ENCODE peak calls at places on chromosomes 3 and 15, in five cellular contexts. N is fibroblast of the aortic adventitia, I is astrocyte of the spinal cord, C is foreskin fibroblast, D is fibroblast of lung. L is an unnamed sample.
A peak's percentile ranks its signal among the peaks of the same experiment; 100 is the strongest.

GRCh38 chr3:166955549-166955948 is 424.5 kb downstream of the ZBBX start:
- DNase-seq in N (no peak), I (no peak), C (no peak), D (no peak), L (no peak)

GRCh38 chr3:52524258-52524751 is 9.4 kb downstream of the NT5DC2 start:
- DNase-seq in N (no peak), I (no peak), C (no peak), D (no peak), L (no peak)

GRCh38 chr3:123147754-123148535 is 53.8 kb upstream of the SEC22A start:
- DNase-seq in N (no peak), I (no peak), C (no peak), D (no peak), L (no peak)

GRCh38 chr3:83150896-83151295 is 1389.5 kb upstream of the GBE1 start:
- DNase-seq in N (no peak), I (no peak), C (no peak), D (no peak), L (no peak)

GRCh38 chr15:99719096-99719541 is 14.1 kb downstream of the LYSMD4 start:
- DNase-seq in N (peak; percentile 48), I (peak; percentile 90), C (peak; percentile 45), D (peak; percentile 84), L (peak; percentile 63)

GRCh38 chr3:108088697-108089096 is 2.1 kb downstream of the CD47 start:
- DNase-seq in N (peak; percentile 34), I (peak; percentile 22), C (no peak), D (peak; percentile 12), L (no peak)

GRCh38 chr3:178966299-178967183 is 105.1 kb downstream of the ZMAT3 start:
- DNase-seq in N (peak; percentile 51), I (peak; percentile 68), C (no peak), D (peak; percentile 67), L (peak; percentile 38)

GRCh38 chr15:45331977-45332376 is 46.4 kb downstream of the GATM start:
- DNase-seq in N (no peak), I (no peak), C (no peak), D (peak; percentile 5), L (no peak)

GRCh38 chr3:42822828-42823227 is 13.6 kb downstream of the ACKR2 start:
- DNase-seq in N (no peak), I (no peak), C (no peak), D (no peak), L (no peak)

GRCh38 chr3:179943097-179943880 is 93.4 kb downstream of the PEX5L start:
- DNase-seq in N (no peak), I (no peak), C (no peak), D (no peak), L (no peak)

GRCh38 chr3:161474691-161475090 is 21.9 kb upstream of the OTOL1 start:
- DNase-seq in N (no peak), I (no peak), C (no peak), D (no peak), L (no peak)

GRCh38 chr15:40008061-40008460 is 30.9 kb downstream of the SRP14 start:
- DNase-seq in N (no peak), I (peak; percentile 52), C (no peak), D (no peak), L (no peak)

GRCh38 chr3:68256635-68257034 is 602.2 kb upstream of the SUCLG2 start:
- DNase-seq in N (no peak), I (no peak), C (no peak), D (no peak), L (no peak)

GRCh38 chr15:69153067-69153466 is 7.4 kb upstream of the GLCE start:
- DNase-seq in N (no peak), I (no peak), C (no peak), D (no peak), L (no peak)

GRCh38 chr3:71026634-71027578 is 556.6 kb downstream of the FOXP1 start:
- DNase-seq in N (peak; percentile 65), I (peak; percentile 32), C (no peak), D (peak; percentile 61), L (no peak)

GRCh38 chr3:157156844-157157635 is 2.9 kb downstream of the CCNL1 start:
- DNase-seq in N (peak; percentile 51), I (no peak), C (no peak), D (no peak), L (no peak)

GRCh38 chr15:66389859-66390382 is 3.2 kb downstream of the MAP2K1 start:
- DNase-seq in N (peak; percentile 14), I (no peak), C (no peak), D (no peak), L (no peak)

GRCh38 chr3:184513276-184514150 is 48.1 kb upstream of the EPHB3 start:
- DNase-seq in N (peak; percentile 79), I (peak; percentile 73), C (peak; percentile 66), D (peak; percentile 71), L (peak; percentile 56)

GRCh38 chr3:113560845-113561623 is 28.7 kb downstream of the SIDT1 start:
- DNase-seq in N (no peak), I (no peak), C (no peak), D (peak; percentile 12), L (peak; percentile 23)

GRCh38 chr15:93028111-93028631 is 60.8 kb downstream of the RGMA start:
- DNase-seq in N (peak; percentile 17), I (no peak), C (no peak), D (no peak), L (no peak)

GRCh38 chr15:69826818-69827174 is 270.9 kb downstream of the TLE3 start:
- DNase-seq in N (no peak), I (no peak), C (no peak), D (peak; percentile 12), L (no peak)

GRCh38 chr15:45551691-45552090 is 29.1 kb upstream of the SLC30A4 start:
- DNase-seq in N (peak; percentile 10), I (no peak), C (peak; percentile 40), D (no peak), L (no peak)

GRCh38 chr15:28989239-28989830 is 103.6 kb downstream of the APBA2 start:
- DNase-seq in N (no peak), I (no peak), C (no peak), D (no peak), L (no peak)

GRCh38 chr15:40343512-40343911 is 2.8 kb upstream of the CCDC9B start:
- DNase-seq in N (peak; percentile 90), I (peak; percentile 92), C (peak; percentile 94), D (peak; percentile 87), L (peak; percentile 89)

GRCh38 chr3:58296269-58296668 is 9.8 kb upstream of the RPP14 start:
- DNase-seq in N (no peak), I (no peak), C (no peak), D (no peak), L (no peak)

GRCh38 chr15:89141885-89142284 is 53.6 kb downstream of the ABHD2 start:
- DNase-seq in N (no peak), I (no peak), C (no peak), D (no peak), L (peak; percentile 47)

GRCh38 chr15:67999320-68000100 is 54.6 kb upstream of the PIAS1 start:
- DNase-seq in N (no peak), I (no peak), C (no peak), D (no peak), L (no peak)

GRCh38 chr3:133965033-133965570 is 64.6 kb downstream of the SLCO2A1 start:
- DNase-seq in N (no peak), I (peak; percentile 59), C (peak; percentile 65), D (peak; percentile 54), L (no peak)

GRCh38 chr3:183541738-183542137 is 13.8 kb downstream of the KLHL6 start:
- DNase-seq in N (no peak), I (no peak), C (no peak), D (no peak), L (no peak)

GRCh38 chr3:27721717-27722564 is at the start of gene EOMES:
- DNase-seq in N (peak; percentile 40), I (peak; percentile 58), C (no peak), D (peak; percentile 46), L (no peak)
- TF ChIP-seq CTCF in N (peak; percentile 3), I (peak; percentile 4), C (peak; percentile 4), D (peak; percentile 8), L (peak; percentile 62)

GRCh38 chr3:126475411-126476114 is at the start of gene ZXDC:
- DNase-seq in N (peak; percentile 93), I (peak; percentile 91), C (peak; percentile 96), D (peak; percentile 93), L (peak; percentile 88)
- TF ChIP-seq CTCF in N (peak; percentile 52), I (peak; percentile 48), C (peak; percentile 27), D (peak; percentile 38), L (peak; percentile 62)

GRCh38 chr15:74817370-74817737 is 4.7 kb downstream of the LMAN1L start:
- DNase-seq in N (no peak), I (no peak), C (no peak), D (no peak), L (peak; percentile 66)
- TF ChIP-seq CTCF in N (peak; percentile 18), I (peak; percentile 25), C (peak; percentile 8), D (peak; percentile 30), L (peak; percentile 55)

DNA sequence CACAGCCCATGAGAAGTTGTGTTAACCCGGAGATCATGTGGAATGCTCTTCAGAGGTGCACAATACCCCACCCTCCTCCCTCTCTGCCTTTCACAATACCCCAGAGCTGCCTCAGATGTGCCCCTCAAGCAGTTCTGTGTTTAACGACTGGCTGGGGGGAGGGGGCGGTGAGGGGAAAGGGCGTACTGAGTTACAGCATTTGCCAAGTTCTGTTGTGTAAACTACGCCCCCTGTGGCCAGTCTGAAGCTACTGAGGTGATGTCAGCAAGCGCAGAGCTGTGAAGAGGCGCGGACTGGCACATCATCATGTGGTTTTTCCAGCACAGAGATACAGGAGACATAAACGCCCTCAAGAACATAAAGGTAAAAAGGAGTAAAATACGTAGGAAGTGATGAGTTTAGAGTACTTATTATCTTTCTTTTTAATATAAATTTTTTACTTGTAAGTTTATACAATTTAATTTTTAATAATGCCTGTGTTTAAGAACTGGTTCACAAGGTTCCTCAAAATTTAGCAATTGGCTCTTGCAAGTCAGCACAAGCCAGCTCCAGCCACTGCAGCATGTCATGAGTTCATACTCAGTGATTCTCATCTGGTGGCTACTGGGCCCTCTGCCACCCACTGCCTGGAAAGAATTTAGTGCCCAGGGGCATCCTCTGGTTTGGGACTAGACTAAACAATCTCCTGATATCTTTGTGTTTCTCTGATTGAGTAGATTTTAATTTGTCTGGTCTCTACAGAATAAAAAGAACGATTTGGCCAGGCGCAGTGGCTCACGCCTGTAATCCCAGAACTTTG is 1.7 kb downstream of the EPB42 start:
- DNase-seq in N (peak; percentile 10), I (peak; percentile 13), C (no peak), D (peak; percentile 17), L (peak; percentile 43)
- TF ChIP-seq CTCF in N (peak; percentile 19), I (peak; percentile 27), C (peak; percentile 18), D (peak; percentile 31), L (peak; percentile 71)

DNA sequence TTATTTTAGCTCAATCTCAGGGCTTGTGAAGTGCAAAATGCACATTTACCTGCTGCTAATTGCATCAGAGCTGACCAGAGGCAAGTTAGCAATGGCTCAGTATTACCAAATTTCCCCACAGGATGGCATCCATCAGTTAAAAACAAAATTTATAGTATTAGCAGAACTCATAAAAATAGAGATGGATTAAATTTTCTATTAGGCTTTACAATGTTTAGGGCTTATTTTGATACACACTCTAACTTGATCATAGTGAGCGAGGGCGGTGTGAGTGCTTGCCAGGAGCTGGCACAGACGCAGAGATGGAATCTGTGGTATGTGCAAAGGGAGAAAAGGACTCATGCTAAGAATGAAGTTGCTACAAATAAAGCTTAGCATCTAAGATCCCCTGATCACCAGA is 241.0 kb downstream of the NSUN3 start:
- DNase-seq in N (peak; percentile 43), I (peak; percentile 24), C (no peak), D (peak; percentile 2), L (no peak)
- TF ChIP-seq CTCF in N (peak; percentile 24), I (peak; percentile 7), C (no peak), D (peak; percentile 26), L (peak; percentile 48)

GRCh38 chr3:120506828-120507774 is 56.3 kb upstream of the FSTL1 start:
- DNase-seq in N (peak; percentile 78), I (peak; percentile 61), C (peak; percentile 72), D (peak; percentile 63), L (peak; percentile 55)
- TF ChIP-seq CTCF in N (peak; percentile 79), I (peak; percentile 78), C (peak; percentile 70), D (peak; percentile 85), L (peak; percentile 88)